ENCODE peak calls at places on chromosomes 5 and 9, in four cellular contexts. U, A, K and E are unnamed samples.

GRCh38 chr5:170427672-170428236 is 38.6 kb upstream of the KCNMB1 start:
- DNase-seq in A (no peak), U (no peak), K (no peak), E (no peak)

GRCh38 chr5:107449369-107449768 is 221.4 kb downstream of the EFNA5 start:
- DNase-seq in A (no peak), U (no peak), K (no peak), E (no peak)

GRCh38 chr5:176800024-176800423 is 10.3 kb upstream of the UNC5A start:
- DNase-seq in U (no peak), K (no peak), A (no peak), E (no peak)

GRCh38 chr5:137791387-137791786 is 37.2 kb upstream of the HNRNPA0 start:
- DNase-seq in U (no peak), A (no peak), K (no peak), E (no peak)

GRCh38 chr5:155616779-155617392 is 603.3 kb downstream of the KIF4B start:
- DNase-seq in U (peak), K (no peak), A (peak), E (peak)

GRCh38 chr5:44919560-44919959 is 110.8 kb downstream of the MRPS30 start:
- DNase-seq in U (no peak), A (no peak), K (no peak), E (no peak)

GRCh38 chr5:55231476-55232193 is 1.8 kb downstream of the CCNO start:
- DNase-seq in A (no peak), U (no peak), K (no peak), E (peak)

GRCh38 chr9:88835038-88835466 is 156.2 kb upstream of the S1PR3 start:
- DNase-seq in A (no peak), K (peak), U (no peak), E (no peak)

GRCh38 chr9:112038017-112038408 is 137.1 kb downstream of the SUSD1 start:
- DNase-seq in U (no peak), K (no peak), A (no peak), E (no peak)

GRCh38 chr9:27527702-27528277 is 1.8 kb downstream of the MOB3B start:
- DNase-seq in K (no peak), U (no peak), A (no peak), E (no peak)

GRCh38 chr9:77518688-77519087 is 129.4 kb downstream of the GNA14 start:
- DNase-seq in U (no peak), K (no peak), A (no peak), E (no peak)

GRCh38 chr9:7094052-7094451 is 336.3 kb downstream of the KDM4C start:
- DNase-seq in K (no peak), U (no peak), A (no peak), E (no peak)

GRCh38 chr9:30476826-30477225 is 1907.6 kb upstream of the ACO1 start:
- DNase-seq in U (no peak), K (no peak), A (no peak), E (no peak)

GRCh38 chr5:174900176-174900692 is 175.9 kb downstream of the MSX2 start:
- DNase-seq in A (no peak), U (no peak), K (no peak), E (no peak)

GRCh38 chr9:116112236-116112635 is 41.4 kb upstream of the PAPPA start:
- DNase-seq in A (no peak), K (no peak), U (no peak), E (no peak)

GRCh38 chr5:91175708-91176107 is 207.4 kb downstream of the ARRDC3 start:
- DNase-seq in U (no peak), K (no peak), A (no peak), E (no peak)

GRCh38 chr9:16213781-16214515 is 656.5 kb downstream of the BNC2 start:
- DNase-seq in A (no peak), K (no peak), U (no peak), E (no peak)

GRCh38 chr9:2787065-2787464 is 56.8 kb downstream of the PUM3 start:
- DNase-seq in K (no peak), A (no peak), U (no peak), E (no peak)

GRCh38 chr5:175745212-175745611 is 87.3 kb downstream of the HRH2 start:
- DNase-seq in K (no peak), U (no peak), A (no peak), E (no peak)

GRCh38 chr5:124199902-124200301 is 546.5 kb downstream of the ZNF608 start:
- DNase-seq in U (no peak), K (no peak), A (no peak), E (no peak)

GRCh38 chr5:22560115-22560514 is 293.0 kb downstream of the CDH12 start:
- DNase-seq in U (no peak), K (no peak), A (no peak), E (no peak)

GRCh38 chr9:136610426-136610825 is 52.3 kb upstream of the EGFL7 start:
- DNase-seq in A (peak), U (no peak), K (no peak), E (no peak)

GRCh38 chr9:92496401-92496800 is 14.1 kb upstream of the ASPN start:
- DNase-seq in A (no peak), U (no peak), K (no peak), E (no peak)

GRCh38 chr9:110015759-110016158 is 192.2 kb downstream of the C9orf152 start:
- DNase-seq in U (no peak), A (no peak), K (no peak), E (no peak)

GRCh38 chr5:133440467-133441115 is 171.8 kb downstream of the FSTL4 start:
- DNase-seq in K (no peak), A (no peak), U (no peak), E (no peak)

GRCh38 chr5:541888-542692 is 17.8 kb upstream of the SLC9A3 start:
- DNase-seq in A (no peak), U (no peak), K (no peak), E (no peak)

GRCh38 chr5:159385529-159385928 is 55.2 kb upstream of the IL12B start:
- DNase-seq in U (no peak), A (no peak), K (no peak), E (no peak)

DNA sequence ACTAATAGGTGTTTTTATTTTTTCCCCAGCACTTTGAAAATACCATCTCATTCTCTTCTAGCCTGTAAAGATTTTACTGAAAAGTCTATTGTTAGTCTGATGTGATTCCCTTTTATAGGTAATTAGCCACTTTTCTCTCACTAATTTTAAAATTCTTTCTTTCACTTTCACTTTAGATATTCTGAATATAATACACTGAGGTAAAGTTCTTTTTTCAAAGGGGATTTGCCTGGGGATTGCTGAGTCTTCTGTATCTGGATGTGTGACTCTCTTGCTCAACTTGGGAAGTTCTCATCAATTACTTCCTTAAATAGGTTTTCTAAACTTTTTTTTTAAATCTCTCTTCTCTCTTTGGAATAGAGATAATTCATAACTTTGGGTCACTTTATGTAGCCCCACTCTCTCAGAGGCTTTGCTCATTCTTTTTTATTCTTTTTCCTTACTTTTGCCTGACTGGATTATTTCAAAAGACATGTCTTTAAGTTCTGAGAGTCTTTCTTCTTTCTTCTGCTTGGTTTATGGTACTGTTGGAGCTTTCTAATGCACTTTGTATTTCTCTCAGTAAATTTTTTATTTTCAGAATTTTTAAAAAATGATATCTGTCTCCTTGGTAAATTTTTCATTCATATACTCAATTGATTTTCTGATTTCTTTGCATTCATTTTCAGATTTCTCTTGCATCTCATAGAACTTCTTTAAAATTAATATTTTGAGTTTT is 55.9 kb upstream of the IL12B start:
- DNase-seq in U (no peak), A (no peak), K (no peak), E (no peak)
- TF ChIP-seq SPI1 in U (no peak), A (no peak), K (no peak), E (no peak)

GRCh38 chr9:35856206-35856605 is 14.0 kb downstream of the OR13J1 start:
- DNase-seq in U (no peak), K (no peak), A (no peak), E (no peak)

GRCh38 chr9:35858428-35858827 is 11.8 kb downstream of the OR13J1 start:
- DNase-seq in K (no peak), U (no peak), A (no peak), E (no peak)

GRCh38 chr9:35859995-35860348 is 10.2 kb downstream of the OR13J1 start:
- DNase-seq in K (no peak), A (no peak), U (no peak), E (no peak)

GRCh38 chr9:35859310-35859994 is 10.7 kb downstream of the OR13J1 start:
- DNase-seq in K (no peak), A (no peak), U (no peak), E (no peak)

DNA sequence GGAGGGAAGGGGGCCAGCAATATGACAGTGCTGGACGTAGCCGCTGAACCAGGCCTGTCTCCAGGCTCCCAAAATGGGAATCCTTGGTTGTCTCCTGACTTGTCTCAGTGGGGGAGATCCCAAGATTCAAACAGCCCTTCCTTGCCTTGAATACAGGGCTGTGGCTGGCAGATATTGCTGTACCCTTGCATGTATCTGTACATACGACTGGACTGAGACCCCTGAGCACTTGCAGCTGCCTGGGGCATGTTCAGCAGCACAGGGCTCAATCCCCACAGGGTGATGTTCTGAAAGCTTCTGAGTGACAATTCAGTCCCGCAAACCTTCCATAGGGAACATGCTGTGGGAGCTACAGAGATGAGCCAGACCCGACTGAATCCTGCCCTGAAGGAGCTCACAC is 13.3 kb downstream of the OR13J1 start:
- DNase-seq in A (no peak), U (no peak), K (no peak), E (no peak)
- TF ChIP-seq SPI1 in A (no peak), U (no peak), K (no peak), E (no peak)

GRCh38 chr5:50401337-50401736 is 39.8 kb downstream of the EMB start:
- DNase-seq in K (no peak), A (no peak), U (no peak), E (no peak)

GRCh38 chr5:50406874-50407273 is 34.2 kb downstream of the EMB start:
- DNase-seq in K (no peak), U (no peak), A (no peak), E (no peak)
- TF ChIP-seq SPI1 in K (no peak), U (no peak), A (no peak), E (no peak)

DNA sequence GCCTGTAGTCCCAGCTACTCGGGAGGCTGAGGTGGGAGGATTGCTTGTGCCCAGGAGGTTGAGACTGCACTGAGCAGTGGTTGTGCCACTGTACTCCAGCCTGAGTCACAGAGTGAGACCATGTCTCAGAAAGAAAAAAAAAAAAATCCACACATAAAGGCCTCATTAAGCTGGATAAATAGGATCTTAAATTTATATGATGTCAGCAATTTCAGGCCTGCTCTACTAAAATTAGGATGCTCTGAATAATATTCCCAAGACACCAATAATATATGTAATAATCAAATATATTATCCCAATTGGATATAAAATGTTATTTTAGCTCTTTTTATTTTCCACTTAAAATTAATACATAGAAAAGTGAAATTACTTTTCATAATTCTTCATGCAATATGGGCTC is 43.6 kb downstream of the NLN start:
- DNase-seq in U (no peak), A (no peak), K (no peak), E (no peak)
- TF ChIP-seq SPI1 in U (no peak), A (no peak), K (no peak), E (no peak)

DNA sequence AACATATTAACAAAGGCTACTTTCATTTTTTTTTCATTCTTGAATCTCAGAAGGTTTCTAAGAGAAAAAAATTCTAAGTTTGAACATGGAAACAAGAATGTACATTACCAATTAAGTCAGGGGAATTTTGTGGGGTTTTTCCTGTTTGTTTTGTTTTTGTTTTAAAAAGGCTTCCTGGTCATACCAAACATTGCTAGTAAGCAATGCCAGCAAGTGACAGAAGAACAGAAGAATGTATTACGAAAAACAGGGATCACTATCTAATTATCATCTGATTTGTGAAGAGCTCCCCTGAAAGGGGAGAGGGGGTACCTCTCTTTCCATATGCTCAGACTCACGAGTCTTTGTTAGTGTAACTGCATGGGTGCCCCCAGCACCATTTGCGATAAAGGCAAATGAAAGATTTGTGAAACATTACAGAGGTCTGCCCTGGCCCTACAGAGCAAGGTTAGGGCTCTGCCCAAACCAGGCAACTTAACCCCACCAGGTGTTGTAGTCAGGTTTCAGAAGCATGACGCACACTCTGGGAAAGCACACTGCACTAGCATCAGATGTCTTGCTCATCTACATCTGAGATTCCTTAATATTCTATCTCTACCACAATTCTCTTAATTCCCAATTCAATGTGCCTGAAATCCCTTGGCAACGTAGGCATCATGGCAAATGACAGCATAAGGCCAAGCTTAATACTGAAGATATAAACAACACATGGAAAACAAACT is 268.2 kb downstream of the MLLT3 start:
- DNase-seq in A (no peak), K (no peak), U (no peak), E (no peak)
- TF ChIP-seq SPI1 in A (no peak), K (no peak), U (no peak), E (no peak)

DNA sequence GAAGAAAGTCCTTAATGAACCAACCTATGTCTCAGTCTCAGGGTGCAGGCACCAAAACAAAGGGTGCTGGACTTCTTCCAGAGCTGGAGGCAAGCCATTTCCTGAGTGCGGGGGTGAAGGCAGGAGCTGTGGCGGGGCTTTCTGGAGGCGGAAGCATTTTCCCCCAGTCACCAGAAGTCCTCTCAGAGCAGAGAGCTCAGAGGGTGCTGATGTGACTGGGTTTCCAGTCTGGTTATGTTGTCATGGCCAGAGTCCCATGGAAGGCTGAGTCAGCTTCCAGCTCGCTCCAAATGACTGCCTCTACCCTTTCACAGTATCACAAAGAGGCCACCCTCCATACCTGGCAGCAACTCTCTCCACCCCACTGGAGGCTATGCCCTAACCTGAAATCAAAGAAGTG is 86.0 kb downstream of the TRPC7 start:
- DNase-seq in K (no peak), A (no peak), U (no peak), E (no peak)
- TF ChIP-seq SPI1 in K (no peak), A (no peak), U (no peak), E (no peak)